ENCODE peak calls at places on chromosomes 7 and 10, in nine cellular contexts. L is lower lobe of right lung, J is brain microvascular endothelial cell, B is psoas muscle, E is GM10248, O is AG09309, H is astrocyte of the cerebellum, Q is HFF-Myc, A is osteocyte. K is an unnamed sample.

GRCh38 chr10:124632064-124632531 is 112.1 kb downstream of the FAM53B start:
- DNase-seq in L (peak), J (no peak), B (peak), E (no peak), O (no peak), H (peak), Q (no peak), A (no peak), K (no peak)

GRCh38 chr10:128065881-128066534 is 60.2 kb downstream of the MKI67 start:
- DNase-seq in L (no peak), J (no peak), B (no peak), E (no peak), O (no peak), H (no peak), Q (no peak), A (no peak), K (peak)

GRCh38 chr7:157584420-157584819 is 247.6 kb downstream of the DNAJB6 start:
- DNase-seq in L (no peak), J (no peak), B (no peak), E (no peak), O (no peak), H (no peak), Q (no peak), A (no peak), K (peak)

GRCh38 chr10:98028168-98028770 is 2.2 kb downstream of the CRTAC1 start:
- DNase-seq in L (peak), J (no peak), B (no peak), E (peak), O (no peak), H (no peak), Q (peak), A (no peak), K (no peak)

GRCh38 chr7:87599336-87599735 is 1.3 kb downstream of the ABCB1 start:
- DNase-seq in L (peak), J (no peak), B (no peak), E (peak), O (no peak), H (no peak), Q (no peak), A (no peak), K (no peak)

GRCh38 chr7:107291434-107291833 is 122.6 kb downstream of the HBP1 start:
- DNase-seq in L (no peak), J (no peak), B (no peak), E (no peak), O (no peak), H (no peak), Q (no peak), A (no peak), K (no peak)

GRCh38 chr10:73991846-73992245 is 6.1 kb upstream of the VCL start:
- DNase-seq in L (peak), J (no peak), B (peak), E (peak), O (no peak), H (no peak), Q (no peak), A (no peak), K (no peak)

GRCh38 chr7:135795846-135796570 is 47.4 kb upstream of the FAM180A start:
- DNase-seq in L (no peak), J (no peak), B (no peak), E (no peak), O (no peak), H (no peak), Q (no peak), A (no peak), K (no peak)

GRCh38 chr7:130276796-130277762 is 10.4 kb downstream of the CPA2 start:
- DNase-seq in L (no peak), J (no peak), B (no peak), E (no peak), O (no peak), H (peak), Q (no peak), A (no peak), K (no peak)

GRCh38 chr10:14296081-14296709 is 34.5 kb downstream of the FRMD4A start:
- DNase-seq in L (no peak), J (peak), B (no peak), E (no peak), O (no peak), H (no peak), Q (no peak), A (no peak), K (no peak)

GRCh38 chr7:140537750-140538482 is 58.6 kb upstream of the MKRN1 start:
- DNase-seq in L (no peak), J (no peak), B (peak), E (no peak), O (no peak), H (no peak), Q (no peak), A (no peak), K (peak)

GRCh38 chr10:124946945-124947344 is 5.0 kb downstream of the ZRANB1 start:
- DNase-seq in L (no peak), J (no peak), B (no peak), E (no peak), O (no peak), H (no peak), Q (no peak), A (no peak), K (no peak)

GRCh38 chr10:97081621-97082235 is 104.0 kb downstream of the SLIT1 start:
- DNase-seq in L (no peak), J (peak), B (peak), E (peak), O (peak), H (peak), Q (peak), A (no peak), K (no peak)

GRCh38 chr7:120993011-120993574 is 4.6 kb downstream of the CPED1 start:
- DNase-seq in L (no peak), J (no peak), B (no peak), E (no peak), O (no peak), H (no peak), Q (no peak), A (no peak), K (no peak)

DNA sequence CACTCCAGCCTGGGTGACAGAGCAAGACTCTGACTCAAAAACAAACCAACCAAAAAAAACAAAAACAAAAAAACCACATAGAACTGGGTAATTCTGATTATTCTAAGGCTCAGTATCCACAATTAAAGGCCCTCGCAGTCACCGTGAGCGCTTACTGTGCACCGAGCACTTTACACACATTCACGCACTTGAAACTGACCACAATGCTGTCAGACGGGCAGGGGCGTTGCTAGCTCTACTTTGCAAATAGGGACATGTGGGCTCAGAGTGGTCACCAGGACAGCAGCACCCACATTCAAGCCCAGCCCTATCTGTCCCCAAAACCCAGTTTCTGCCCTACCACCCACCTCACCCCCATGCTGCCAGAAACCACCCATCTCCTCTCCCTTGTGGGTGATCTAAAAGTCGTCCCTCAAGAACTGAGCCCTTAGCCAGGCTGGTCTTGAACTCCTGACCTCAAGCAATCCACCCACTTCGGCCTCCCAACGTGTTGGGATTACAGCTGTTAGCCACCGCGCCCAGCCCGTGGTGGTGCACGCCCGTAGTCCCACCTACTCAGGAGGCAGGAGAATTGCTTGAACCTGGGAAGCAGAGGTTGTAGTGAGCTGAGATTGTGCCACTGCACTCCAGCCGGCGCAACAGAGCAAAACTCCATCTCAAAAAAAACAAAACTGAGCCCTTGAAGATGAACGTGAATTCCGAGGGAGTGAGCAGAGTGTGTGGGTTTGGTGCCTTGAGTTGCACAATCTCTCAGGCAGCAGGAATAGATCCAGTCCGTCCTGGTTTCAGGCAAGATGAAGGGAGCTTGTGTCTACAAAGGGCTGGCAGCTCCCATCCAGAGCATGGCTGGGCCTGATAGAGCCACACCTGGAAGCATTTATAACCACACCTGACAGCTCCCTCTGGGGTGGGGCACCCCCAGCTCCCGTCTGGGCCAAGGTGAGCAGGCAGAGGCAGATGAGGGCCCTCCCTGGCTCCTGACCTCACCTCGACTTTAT is 5.4 kb upstream of the HSPB1 start:
- DNase-seq in L (peak), J (peak), B (no peak), E (no peak), O (peak), H (no peak), Q (no peak), A (no peak), K (no peak)
- TF ChIP-seq CTCF in L (peak), J (peak), B (no peak), E (no peak), O (peak), H (no peak), Q (no peak), A (no peak), K (peak)

GRCh38 chr7:111953611-111954010 is 252.6 kb downstream of the DOCK4 start:
- DNase-seq in L (no peak), J (no peak), B (no peak), E (no peak), O (no peak), H (no peak), Q (no peak), A (no peak), K (no peak)
- TF ChIP-seq CTCF in L (no peak), J (no peak), B (peak), E (no peak), O (no peak), H (no peak), Q (no peak), A (peak), K (peak)

GRCh38 chr7:39184387-39184786 is 206.7 kb downstream of the POU6F2 start:
- DNase-seq in L (no peak), J (no peak), B (no peak), E (no peak), O (no peak), H (no peak), Q (no peak), A (no peak), K (no peak)
- TF ChIP-seq CTCF in L (no peak), J (no peak), B (no peak), E (no peak), O (no peak), H (no peak), Q (no peak), A (no peak), K (peak)

DNA sequence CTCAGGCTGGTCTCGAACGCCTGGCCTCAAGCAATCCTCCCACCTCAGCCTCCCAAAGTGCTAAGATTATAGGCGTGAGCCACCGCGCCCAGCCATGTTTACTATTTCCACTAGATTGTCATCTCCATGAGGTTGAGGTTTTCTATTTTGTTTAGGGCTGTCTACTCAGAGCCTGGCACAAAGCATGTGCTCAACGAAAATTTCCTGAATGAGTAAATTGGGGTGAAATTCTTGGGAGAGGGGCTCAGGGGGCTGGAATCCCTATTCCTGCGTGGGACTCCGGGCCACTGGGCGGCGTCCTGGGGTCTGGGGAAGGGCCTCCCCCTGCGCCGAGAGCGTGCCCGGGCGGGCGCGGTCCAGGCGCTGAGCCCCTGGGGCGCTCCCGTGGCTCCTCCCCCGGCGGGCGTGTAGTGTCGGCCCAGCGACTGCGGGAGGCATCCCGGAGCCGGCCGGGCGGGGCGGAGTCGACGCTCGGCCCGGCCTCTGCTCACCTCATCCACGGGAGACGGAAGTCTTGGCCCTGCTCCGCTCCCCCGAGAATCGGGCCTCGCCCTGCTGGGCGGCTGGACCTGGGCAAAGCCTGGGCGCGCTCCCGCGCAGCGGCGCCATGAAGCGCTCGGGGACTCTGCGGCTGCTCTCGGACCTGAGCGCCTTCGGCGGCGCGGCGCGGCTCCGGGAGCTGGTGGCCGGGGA is at the start of gene HPS6:
- DNase-seq in L (peak), J (peak), B (peak), E (peak), O (peak), H (peak), Q (peak), A (peak), K (peak)
- TF ChIP-seq CTCF in L (peak), J (no peak), B (peak), E (peak), O (no peak), H (no peak), Q (peak), A (peak), K (peak)

GRCh38 chr10:130935897-130936550 is 375.5 kb downstream of the TCERG1L start:
- DNase-seq in L (no peak), J (no peak), B (no peak), E (no peak), O (no peak), H (no peak), Q (no peak), A (no peak), K (no peak)

GRCh38 chr10:130936844-130937243 is 374.7 kb downstream of the TCERG1L start:
- DNase-seq in L (no peak), J (no peak), B (no peak), E (no peak), O (no peak), H (no peak), Q (no peak), A (no peak), K (no peak)

GRCh38 chr10:130934333-130935035 is 377.0 kb downstream of the TCERG1L start:
- DNase-seq in L (no peak), J (no peak), B (no peak), E (no peak), O (no peak), H (no peak), Q (no peak), A (no peak), K (no peak)

GRCh38 chr10:130933008-130933390 is 378.5 kb downstream of the TCERG1L start:
- DNase-seq in L (no peak), J (no peak), B (no peak), E (no peak), O (no peak), H (no peak), Q (no peak), A (no peak), K (no peak)

GRCh38 chr10:130935051-130935450 is 376.5 kb downstream of the TCERG1L start:
- DNase-seq in L (no peak), J (no peak), B (no peak), E (no peak), O (no peak), H (no peak), Q (no peak), A (no peak), K (no peak)
- TF ChIP-seq CTCF in L (no peak), J (no peak), B (no peak), E (no peak), O (no peak), H (no peak), Q (no peak), A (no peak), K (no peak)

DNA sequence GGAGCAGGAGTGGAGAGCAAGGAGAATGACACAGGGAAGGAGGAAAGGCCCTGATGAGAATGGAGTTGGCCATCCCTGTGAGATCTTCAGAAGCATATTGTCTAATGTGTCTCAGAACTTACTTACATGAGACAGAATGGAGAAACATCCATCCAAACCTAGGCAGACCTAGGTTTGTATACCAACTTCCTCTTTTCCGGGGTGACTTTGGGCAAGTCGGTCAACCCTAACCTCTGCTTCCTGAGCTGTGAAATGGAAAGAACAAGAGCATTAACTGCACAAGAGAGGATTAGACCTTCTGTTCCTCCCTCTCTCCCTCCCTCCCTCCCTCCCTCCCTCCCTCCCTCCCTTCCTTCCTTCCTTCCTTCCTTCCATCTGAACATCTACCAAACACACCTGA is 4.5 kb downstream of the GHRHR start:
- DNase-seq in L (no peak), J (no peak), B (no peak), E (peak), O (no peak), H (no peak), Q (no peak), A (no peak), K (no peak)
- TF ChIP-seq CTCF in L (no peak), J (no peak), B (no peak), E (no peak), O (no peak), H (no peak), Q (no peak), A (no peak), K (no peak)

K was measured in chondrocyte.